ENCODE peak calls at places on chromosomes 2 and 18, in six cellular contexts. K is Panc1, Y is sigmoid colon, G is GM23338, A is endothelial cell of umbilical vein, E is esophagus muscularis mucosa. Z is an unnamed sample.

GRCh38 chr2:149278146-149278878 is 52.1 kb upstream of the LYPD6 start:
- DNase-seq in A (no peak), E (no peak), K (no peak), G (no peak), Y (no peak), Z (no peak)

GRCh38 chr2:200239216-200239615 is 67.3 kb upstream of the SPATS2L start:
- DNase-seq in Y (no peak), A (no peak), G (no peak), E (no peak), K (no peak), Z (peak)

GRCh38 chr18:46155652-46156051 is 51.5 kb downstream of the HAUS1 start:
- DNase-seq in Y (no peak), K (no peak), E (no peak), G (no peak), A (no peak), Z (no peak)

GRCh38 chr2:226799976-226800940 is 638 bp upstream of the IRS1 start:
- DNase-seq in K (no peak), G (peak), E (no peak), Y (peak), A (no peak), Z (no peak)

GRCh38 chr2:150520088-150520487 is 32.6 kb upstream of the RND3 start:
- DNase-seq in Y (no peak), G (no peak), E (no peak), A (no peak), K (no peak), Z (no peak)

GRCh38 chr2:160494243-160494642 is 636 bp upstream of the RBMS1 start:
- DNase-seq in Y (no peak), K (no peak), E (no peak), G (no peak), A (peak), Z (no peak)

GRCh38 chr2:33670392-33670937 is 71.4 kb upstream of the FAM98A start:
- DNase-seq in A (no peak), Y (no peak), G (peak), E (no peak), K (no peak), Z (no peak)

GRCh38 chr2:212863185-212863588 is 288.2 kb downstream of the IKZF2 start:
- DNase-seq in K (no peak), E (no peak), Y (no peak), A (peak), G (peak), Z (no peak)

GRCh38 chr2:218618102-218618860 is 10.6 kb downstream of the PLCD4 start:
- DNase-seq in G (peak), Y (no peak), A (no peak), E (no peak), K (no peak), Z (no peak)

GRCh38 chr2:65985986-65986385 is 448.9 kb upstream of the MEIS1 start:
- DNase-seq in K (no peak), E (no peak), A (no peak), Y (no peak), G (no peak), Z (no peak)
- TF ChIP-seq POLR2AphosphoS5 in K (no peak), E (no peak), A (no peak), Y (no peak), G (no peak), Z (no peak)

GRCh38 chr2:11696736-11697102 is 26.7 kb upstream of the NTSR2 start:
- DNase-seq in E (no peak), A (no peak), K (no peak), Y (no peak), G (no peak), Z (no peak)

GRCh38 chr2:11699686-11700670 is 30.0 kb upstream of the NTSR2 start:
- DNase-seq in K (no peak), Y (peak), E (no peak), G (no peak), A (no peak), Z (no peak)

GRCh38 chr2:11697103-11697871 is 27.3 kb upstream of the NTSR2 start:
- DNase-seq in G (no peak), K (peak), A (peak), Y (peak), E (no peak), Z (no peak)

GRCh38 chr2:11695576-11695975 is 25.6 kb upstream of the NTSR2 start:
- DNase-seq in A (no peak), Y (no peak), G (no peak), E (no peak), K (no peak), Z (no peak)

GRCh38 chr2:11698009-11698922 is 28.3 kb upstream of the NTSR2 start:
- DNase-seq in E (peak), G (no peak), K (no peak), A (no peak), Y (peak), Z (no peak)
- TF ChIP-seq POLR2AphosphoS5 in E (peak), G (no peak), K (no peak), A (no peak), Y (peak), Z (no peak)

DNA sequence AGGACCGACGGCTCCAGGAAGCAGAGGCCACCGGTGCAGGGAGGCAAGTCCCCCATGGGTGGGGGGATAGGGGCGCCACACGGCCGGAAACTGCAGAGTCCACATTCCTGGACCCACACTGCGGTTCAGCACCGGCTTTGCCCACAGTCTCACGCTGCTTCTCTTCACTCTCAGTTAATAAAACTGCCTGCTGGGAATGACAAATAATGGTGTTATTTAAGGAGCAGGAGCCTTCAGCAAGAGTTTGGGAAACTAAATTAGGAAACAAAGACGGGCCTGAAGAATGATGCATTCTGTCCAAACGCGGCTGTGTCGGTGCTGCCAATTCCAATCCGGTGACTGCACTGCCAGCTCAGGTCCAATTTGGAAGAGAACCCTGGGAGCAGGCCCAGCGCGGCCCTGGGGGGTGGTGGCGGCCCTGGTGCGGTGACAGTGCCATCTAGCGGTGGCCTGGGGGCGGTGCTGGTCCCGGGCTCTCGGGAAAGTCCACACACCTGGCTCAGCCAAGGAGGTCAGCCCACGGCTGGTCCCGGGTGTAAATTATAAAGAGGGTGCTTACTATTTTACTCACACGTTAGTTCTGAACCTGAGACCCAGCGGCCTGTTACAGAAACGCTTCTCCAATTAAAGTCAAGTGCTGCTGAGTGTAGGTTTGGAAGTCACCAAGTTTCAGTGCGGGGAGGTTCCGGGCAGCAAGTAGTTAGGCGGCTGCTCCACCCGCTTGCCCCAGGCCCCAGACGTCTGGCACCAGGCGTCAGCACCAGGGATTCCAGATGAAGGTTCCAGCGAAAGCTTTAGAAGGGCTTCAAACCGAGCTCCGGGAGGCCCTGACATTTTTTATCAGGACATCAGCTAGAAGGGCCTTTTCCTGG is 73.2 kb upstream of the PXDN start:
- DNase-seq in E (peak), G (peak), Y (peak), K (peak), A (peak), Z (no peak)
- TF ChIP-seq POLR2AphosphoS5 in E (peak), G (no peak), Y (peak), K (no peak), A (no peak), Z (no peak)

DNA sequence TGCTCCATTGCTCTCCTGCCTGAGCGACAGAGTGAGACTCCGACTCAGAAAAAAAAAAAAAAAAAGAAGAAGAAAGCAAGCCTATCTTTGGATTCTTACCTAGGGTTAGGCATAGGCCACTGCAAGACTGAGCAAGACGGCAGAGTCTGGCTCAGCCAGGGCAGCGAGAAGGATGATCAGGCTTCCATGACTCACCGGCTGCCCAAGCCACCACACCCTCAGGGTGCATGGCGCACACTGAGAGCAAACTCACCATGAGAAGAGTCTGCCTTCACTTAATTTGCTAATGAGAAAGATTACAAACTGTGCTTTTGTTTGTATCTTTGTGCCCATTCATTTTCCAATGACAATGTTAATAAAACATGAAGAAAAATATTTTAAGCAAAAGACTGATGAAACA is 8.2 kb downstream of the FAM110C start:
- DNase-seq in Y (no peak), K (peak), A (no peak), G (no peak), E (no peak), Z (no peak)
- TF ChIP-seq POLR2AphosphoS5 in Y (no peak), K (no peak), A (no peak), G (no peak), E (no peak), Z (no peak)

GRCh38 chr18:53753616-53754015 is 470.9 kb downstream of the MBD2 start:
- DNase-seq in Y (no peak), A (no peak), K (no peak), E (no peak), G (no peak), Z (no peak)
- TF ChIP-seq POLR2AphosphoS5 in Y (no peak), A (no peak), K (no peak), E (no peak), G (no peak), Z (no peak)

GRCh38 chr2:70243804-70244584 is 4.4 kb downstream of the TIA1 start:
- DNase-seq in E (no peak), K (no peak), A (no peak), Y (no peak), G (no peak), Z (no peak)

GRCh38 chr2:70247364-70248144 is 874 bp downstream of the TIA1 start:
- DNase-seq in G (no peak), Y (no peak), A (peak), K (no peak), E (no peak), Z (no peak)

GRCh38 chr2:70250434-70250833 is 2.0 kb upstream of the TIA1 start:
- DNase-seq in E (no peak), K (no peak), G (no peak), A (no peak), Y (no peak), Z (no peak)

GRCh38 chr2:70248145-70248809 is at the start of gene TIA1:
- DNase-seq in K (no peak), G (peak), E (peak), Y (peak), A (peak), Z (peak)

DNA sequence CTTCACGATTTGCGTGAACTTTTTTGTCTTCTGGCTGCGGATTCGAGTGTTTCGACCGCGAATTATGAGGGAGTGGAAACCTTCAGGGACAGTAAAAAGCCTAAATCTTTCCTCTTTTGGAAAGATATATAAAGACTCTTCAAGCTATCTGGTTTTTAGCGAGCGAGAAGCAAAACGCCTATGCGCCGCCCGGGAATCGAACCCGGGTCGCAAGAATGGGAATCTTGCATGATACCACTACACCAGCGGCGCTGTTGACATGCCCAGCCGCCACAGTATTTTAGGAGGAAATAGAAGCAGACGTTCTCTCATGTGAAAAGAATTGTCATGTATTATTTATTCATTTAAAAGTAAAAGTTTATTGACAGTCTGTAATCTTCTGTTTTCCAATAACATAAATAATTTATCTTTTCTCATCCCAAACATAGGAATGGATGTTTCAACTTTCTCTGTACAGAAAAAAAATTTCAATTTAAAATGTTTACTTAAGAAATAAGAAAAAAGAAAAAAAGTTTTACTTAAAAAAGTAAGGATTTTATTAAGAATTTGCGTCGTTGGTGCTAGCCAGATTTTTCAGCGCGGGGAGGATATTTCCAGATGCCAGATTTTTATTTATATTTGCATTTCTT is 496 bp upstream of the TIA1 start:
- DNase-seq in K (peak), G (peak), E (peak), Y (peak), A (no peak), Z (peak)
- TF ChIP-seq POLR2AphosphoS5 in K (no peak), G (no peak), E (no peak), Y (no peak), A (no peak), Z (no peak)

DNA sequence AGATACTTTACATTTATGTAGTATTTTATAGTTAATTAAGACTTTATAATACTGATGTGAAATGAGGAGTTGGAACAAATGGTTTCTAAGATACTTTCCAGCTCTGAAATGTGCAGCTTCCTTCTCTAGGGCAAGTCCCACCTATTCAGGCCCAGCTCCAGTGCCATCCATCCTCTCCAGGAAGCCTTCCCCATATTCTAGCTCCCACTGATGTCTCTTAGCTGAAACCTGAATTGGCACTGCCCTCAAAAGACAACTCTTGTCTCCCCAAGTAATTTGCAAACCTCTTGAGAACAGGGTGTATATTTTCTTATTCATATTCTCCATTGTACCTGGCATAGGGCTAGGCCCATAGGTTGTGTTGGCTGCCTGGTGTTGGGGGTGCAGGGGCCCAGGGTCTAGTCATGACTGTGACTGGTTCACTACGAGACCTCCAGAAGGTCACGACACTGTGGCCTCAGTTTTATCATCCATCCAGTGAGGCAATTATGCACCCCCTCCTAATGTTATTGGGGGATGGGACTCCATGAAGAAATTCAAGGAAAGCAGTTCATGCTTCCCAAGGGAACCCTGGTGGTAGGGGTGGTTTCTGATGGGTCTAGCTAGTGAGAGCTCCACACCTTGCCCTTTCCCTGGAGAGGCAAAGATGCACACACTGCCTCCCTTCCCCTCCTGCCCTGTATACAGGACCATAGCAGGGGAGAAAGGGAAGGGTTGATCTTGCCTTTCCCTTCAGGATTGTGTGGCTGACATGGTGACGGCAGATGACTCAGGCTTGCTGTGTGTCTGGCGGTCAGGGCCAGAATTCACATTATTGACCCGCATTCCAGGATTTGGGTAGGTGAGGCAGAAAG is 2.8 kb downstream of the WDR54 start:
- DNase-seq in K (no peak), A (no peak), Y (peak), G (no peak), E (no peak), Z (no peak)
- TF ChIP-seq POLR2AphosphoS5 in K (peak), A (no peak), Y (peak), G (peak), E (no peak), Z (peak)

DNA sequence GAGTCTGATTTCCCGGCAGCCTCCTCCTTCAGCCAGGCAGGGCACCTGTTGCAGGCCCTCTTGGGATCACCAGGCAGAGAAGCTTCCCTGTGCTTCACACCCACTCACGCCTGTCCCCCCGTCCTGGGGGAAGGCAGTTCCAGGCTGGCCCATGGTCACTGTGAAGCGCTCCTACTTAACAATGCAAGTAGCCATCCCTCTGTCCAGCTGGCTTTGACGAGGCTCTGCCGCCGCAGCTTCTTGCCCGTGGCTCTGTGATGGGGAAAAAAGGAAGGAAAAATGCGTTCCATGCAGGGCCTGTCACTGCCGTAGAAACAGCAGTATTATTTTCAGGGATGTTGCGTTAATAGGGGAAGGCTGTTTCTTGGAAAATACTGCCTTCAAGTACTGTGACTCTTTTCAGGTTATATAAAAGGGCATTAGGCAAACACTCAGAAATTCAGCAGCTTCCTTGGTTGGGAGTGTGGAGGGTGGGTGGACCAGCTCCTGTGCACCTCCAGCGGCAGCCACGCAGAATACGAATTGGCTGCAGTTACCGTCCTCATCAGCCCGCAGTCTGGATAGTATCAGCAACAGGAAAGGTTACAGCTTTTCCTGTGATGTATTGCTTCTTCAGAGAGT is 232.3 kb downstream of the KLHL29 start:
- DNase-seq in G (no peak), Y (peak), A (peak), E (no peak), K (no peak), Z (no peak)
- TF ChIP-seq POLR2AphosphoS5 in G (no peak), Y (peak), A (no peak), E (peak), K (no peak), Z (no peak)

GRCh38 chr18:62788891-62789290 is 73.5 kb downstream of the PHLPP1 start:
- DNase-seq in E (no peak), G (no peak), A (no peak), K (no peak), Y (no peak), Z (no peak)

GRCh38 chr18:62786689-62787088 is 71.3 kb downstream of the PHLPP1 start:
- DNase-seq in K (no peak), E (no peak), G (no peak), Y (no peak), A (no peak), Z (no peak)

GRCh38 chr18:62790836-62791772 is 75.8 kb downstream of the PHLPP1 start:
- DNase-seq in Y (no peak), A (no peak), G (no peak), E (no peak), K (no peak), Z (no peak)

GRCh38 chr18:62784966-62785413 is 69.6 kb downstream of the PHLPP1 start:
- DNase-seq in K (no peak), A (no peak), G (no peak), Y (peak), E (no peak), Z (no peak)

GRCh38 chr18:62788111-62788510 is 72.8 kb downstream of the PHLPP1 start:
- DNase-seq in A (no peak), K (no peak), G (peak), E (no peak), Y (no peak), Z (no peak)
- TF ChIP-seq POLR2AphosphoS5 in A (no peak), K (no peak), G (no peak), E (no peak), Y (peak), Z (no peak)

DNA sequence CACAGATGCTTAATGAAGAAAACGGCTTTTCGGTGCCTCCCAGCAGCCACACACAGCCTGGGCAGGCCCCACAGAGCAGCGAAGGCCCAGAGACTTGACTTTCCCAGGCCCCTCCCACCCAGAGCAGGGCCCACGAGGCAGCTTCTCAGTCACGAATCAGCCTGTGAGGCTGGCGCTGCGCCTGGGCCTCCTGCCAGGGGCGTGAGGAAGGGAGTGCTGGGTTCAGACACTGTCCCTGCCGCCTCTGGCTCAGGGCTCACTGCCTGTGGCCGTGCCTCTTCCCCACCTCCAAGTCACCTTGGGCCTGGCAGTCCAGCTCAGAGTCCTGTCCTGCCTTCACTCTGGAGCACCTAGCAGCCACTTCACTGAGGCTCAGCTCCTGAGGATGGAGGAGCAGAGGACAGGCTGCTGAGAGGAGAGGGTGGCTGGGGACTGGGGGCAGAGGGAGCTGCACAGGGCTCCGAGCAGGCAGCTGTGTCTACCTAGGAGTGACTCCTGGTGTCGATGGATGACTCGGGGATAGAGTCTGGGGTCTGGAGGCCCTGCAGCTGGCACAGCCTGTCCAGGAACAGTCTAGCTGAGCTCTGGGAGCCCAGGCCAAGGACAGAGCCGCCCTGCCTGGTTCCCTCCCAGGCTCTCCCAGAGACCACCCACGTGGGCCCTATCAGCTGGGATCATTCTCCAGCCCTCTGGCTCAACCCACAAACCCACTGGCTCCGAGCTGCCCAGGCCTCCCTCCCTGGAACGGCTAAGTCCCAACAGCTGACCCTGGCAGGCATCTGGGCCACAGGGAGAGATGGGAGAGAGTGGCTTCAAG is 36.4 kb upstream of the FOSL2 start:
- DNase-seq in A (peak), E (peak), Y (peak), G (no peak), K (no peak), Z (no peak)
- TF ChIP-seq POLR2AphosphoS5 in A (no peak), E (peak), Y (peak), G (no peak), K (no peak), Z (no peak)